ENCODE peak calls at places on chromosomes 12 and 14, in nine cellular contexts. V is heart left ventricle; K is nephron progenitor cell; W is GM23248; R is AG09319; D is AG10803; H is activated T-cell treated with anti-CD3 and anti-CD28 coated beads, Interleukin-2, amount 50 U/mL, for 24 hours; Q is colonic mucosa; F is GM12878. C is an unnamed sample.

GRCh38 chr12:67650528-67651379 is 2.2 kb downstream of the DYRK2 start:
- DNase-seq in V (no peak), K (peak), W (peak), R (no peak), D (no peak), H (no peak), Q (peak), F (no peak), C (no peak)

GRCh38 chr14:52332269-52332668 is 18.2 kb downstream of the PTGER2 start:
- DNase-seq in V (no peak), K (no peak), W (no peak), R (no peak), D (no peak), H (no peak), Q (no peak), F (no peak), C (no peak)

GRCh38 chr14:22427771-22428228 is 161.2 kb downstream of the DAD1 start:
- DNase-seq in V (no peak), K (no peak), W (peak), R (no peak), D (peak), H (no peak), Q (no peak), F (no peak), C (peak)

GRCh38 chr12:57047981-57048380 is 1.9 kb downstream of the MYO1A start:
- DNase-seq in V (no peak), K (no peak), W (peak), R (no peak), D (peak), H (no peak), Q (no peak), F (no peak), C (peak)

GRCh38 chr12:27334052-27334720 is 1.6 kb downstream of the BMAL2 start:
- DNase-seq in V (no peak), K (no peak), W (peak), R (no peak), D (no peak), H (no peak), Q (no peak), F (no peak), C (no peak)

GRCh38 chr14:54503476-54503875 is 6.2 kb upstream of the CGRRF1 start:
- DNase-seq in V (no peak), K (no peak), W (peak), R (no peak), D (peak), H (no peak), Q (no peak), F (no peak), C (peak)

GRCh38 chr14:65637780-65638179 is 225.2 kb downstream of the FUT8 start:
- DNase-seq in V (no peak), K (no peak), W (peak), R (no peak), D (peak), H (peak), Q (no peak), F (peak), C (peak)

GRCh38 chr12:122917508-122918227 is 21.7 kb upstream of the VPS37B start:
- DNase-seq in V (peak), K (no peak), W (peak), R (peak), D (peak), H (no peak), Q (peak), F (no peak), C (peak)

GRCh38 chr14:105851716-105852377 is 325.5 kb downstream of the TMEM121 start:
- DNase-seq in V (no peak), K (no peak), W (no peak), R (no peak), D (no peak), H (no peak), Q (peak), F (no peak), C (no peak)

GRCh38 chr14:80213602-80214001 is 2.3 kb upstream of the DIO2 start:
- DNase-seq in V (peak), K (no peak), W (peak), R (peak), D (peak), H (no peak), Q (peak), F (no peak), C (peak)

GRCh38 chr14:24238123-24238522 is 4.3 kb downstream of the TINF2 start:
- DNase-seq in V (no peak), K (no peak), W (no peak), R (no peak), D (no peak), H (peak), Q (no peak), F (no peak), C (no peak)

GRCh38 chr12:56928262-56928661 is 5.9 kb downstream of the SDR9C7 start:
- DNase-seq in V (no peak), K (no peak), W (no peak), R (no peak), D (peak), H (no peak), Q (no peak), F (no peak), C (no peak)

GRCh38 chr12:26919216-26919555 is 18.6 kb downstream of the INTS13 start:
- DNase-seq in V (no peak), K (no peak), W (no peak), R (no peak), D (no peak), H (no peak), Q (no peak), F (no peak), C (no peak)

GRCh38 chr12:14554281-14555008 is 13.2 kb downstream of the PLBD1 start:
- DNase-seq in V (peak), K (no peak), W (peak), R (no peak), D (peak), H (no peak), Q (peak), F (no peak), C (peak)

GRCh38 chr12:14981049-14981448 is 8.2 kb downstream of the PDE6H start:
- DNase-seq in V (no peak), K (no peak), W (no peak), R (no peak), D (no peak), H (no peak), Q (no peak), F (no peak), C (no peak)

GRCh38 chr12:68003777-68004176 is 14.5 kb downstream of the IFNG-AS1 start:
- DNase-seq in V (no peak), K (no peak), W (no peak), R (no peak), D (no peak), H (no peak), Q (no peak), F (no peak), C (no peak)